ENCODE peak calls at places on chromosomes 6 and 20, in nine cellular contexts. N, V, R, X, D, U, L, K and A are unnamed samples.
A peak's percentile ranks its signal among the peaks of the same experiment; 100 is the strongest.

GRCh38 chr20:51732454-51732791 is 35.8 kb downstream of the ATP9A start:
- DNase-seq in N (no peak), V (no peak), R (no peak), X (no peak), D (no peak), U (no peak), L (no peak), K (no peak), A (no peak)

GRCh38 chr6:152071318-152071717 is 263.8 kb downstream of the ESR1 start:
- DNase-seq in N (no peak), V (no peak), R (no peak), X (no peak), D (no peak), U (no peak), L (no peak), K (no peak), A (no peak)

GRCh38 chr6:116386581-116387299 is 16.0 kb downstream of the DSE start:
- DNase-seq in N (no peak), V (no peak), R (no peak), X (no peak), D (peak; percentile 11), U (peak; percentile 49), L (no peak), K (no peak), A (no peak)

GRCh38 chr6:43938178-43939101 is 168.4 kb downstream of the VEGFA start:
- DNase-seq in N (no peak), V (no peak), R (no peak), X (no peak), D (no peak), U (no peak), L (no peak), K (peak; percentile 53), A (no peak)

GRCh38 chr20:62053465-62054196 is 12.1 kb downstream of the TAF4 start:
- DNase-seq in N (no peak), V (no peak), R (no peak), X (no peak), D (no peak), U (no peak), L (no peak), K (no peak), A (no peak)

GRCh38 chr20:58650181-58650775 is 805 bp upstream of the STX16 start:
- DNase-seq in N (peak; percentile 69), V (no peak), R (no peak), X (no peak), D (no peak), U (no peak), L (no peak), K (peak; percentile 63), A (no peak)

GRCh38 chr20:35699127-35699913 is at the start of the genes NFS1 and ROMO1:
- DNase-seq in N (peak; percentile 93), V (peak; percentile 79), R (peak; percentile 71), X (peak; percentile 84), D (peak; percentile 81), U (peak; percentile 56), L (peak; percentile 86), K (peak; percentile 92), A (peak; percentile 86)

GRCh38 chr6:5071216-5071615 is 13.9 kb upstream of the PPP1R3G start:
- DNase-seq in N (no peak), V (no peak), R (no peak), X (no peak), D (no peak), U (no peak), L (no peak), K (no peak), A (no peak)

GRCh38 chr20:60138263-60139127 is 180.3 kb downstream of the CDH26 start:
- DNase-seq in N (peak; percentile 74), V (no peak), R (no peak), X (peak; percentile 58), D (no peak), U (no peak), L (peak; percentile 55), K (no peak), A (no peak)

GRCh38 chr20:21514553-21515251 is 838 bp upstream of the NKX2-2 start:
- DNase-seq in N (no peak), V (no peak), R (no peak), X (no peak), D (no peak), U (no peak), L (no peak), K (no peak), A (no peak)

GRCh38 chr6:138387577-138388368 is 10.1 kb downstream of the SMIM28 start:
- DNase-seq in N (no peak), V (no peak), R (no peak), X (no peak), D (no peak), U (no peak), L (no peak), K (no peak), A (no peak)

GRCh38 chr6:30682181-30683117 is 4.0 kb downstream of the PPP1R18 start:
- DNase-seq in N (peak; percentile 93), V (no peak), R (peak; percentile 61), X (peak; percentile 80), D (peak; percentile 55), U (no peak), L (peak; percentile 72), K (peak; percentile 94), A (peak; percentile 52)

GRCh38 chr6:165585060-165585459 is 78.0 kb downstream of the PDE10A start:
- DNase-seq in N (no peak), V (no peak), R (no peak), X (no peak), D (peak; percentile 49), U (no peak), L (no peak), K (no peak), A (no peak)

GRCh38 chr6:46935687-46936086 is 13.9 kb upstream of the ADGRF5 start:
- DNase-seq in N (no peak), V (no peak), R (no peak), X (no peak), D (no peak), U (no peak), L (no peak), K (no peak), A (no peak)

GRCh38 chr20:56627122-56628014 is 1.7 kb upstream of the TFAP2C start:
- DNase-seq in N (no peak), V (no peak), R (no peak), X (no peak), D (no peak), U (no peak), L (no peak), K (no peak), A (no peak)

GRCh38 chr6:7157752-7158616 is 50.2 kb downstream of the RREB1 start:
- DNase-seq in N (no peak), V (no peak), R (no peak), X (no peak), D (no peak), U (no peak), L (no peak), K (no peak), A (no peak)
- TF ChIP-seq CTCF in N (no peak), V (no peak), R (no peak), X (no peak), D (no peak), U (no peak), L (no peak), K (no peak), A (no peak)

GRCh38 chr6:31795616-31796298 is at the start of gene VARS1:
- DNase-seq in N (peak; percentile 98), V (peak; percentile 92), R (peak; percentile 72), X (peak; percentile 93), D (peak; percentile 92), U (peak; percentile 82), L (peak; percentile 94), K (peak; percentile 96), A (peak; percentile 89)
- TF ChIP-seq POLR2A in N (peak; percentile 59), V (no peak), R (no peak), X (peak; percentile 49), D (no peak), U (no peak), L (no peak), K (peak; percentile 35), A (peak; percentile 79)

GRCh38 chr6:117919775-117920492 is 12.9 kb downstream of the SLC35F1 start:
- DNase-seq in N (peak; percentile 69), V (no peak), R (peak; percentile 25), X (peak; percentile 41), D (no peak), U (no peak), L (peak; percentile 29), K (no peak), A (no peak)

GRCh38 chr6:117915846-117916245 is 8.8 kb downstream of the SLC35F1 start:
- DNase-seq in N (no peak), V (no peak), R (no peak), X (no peak), D (no peak), U (no peak), L (no peak), K (no peak), A (no peak)

GRCh38 chr6:117918454-117918853 is 11.4 kb downstream of the SLC35F1 start:
- DNase-seq in N (no peak), V (no peak), R (no peak), X (no peak), D (no peak), U (no peak), L (no peak), K (no peak), A (no peak)

GRCh38 chr6:117916483-117916882 is 9.4 kb downstream of the SLC35F1 start:
- DNase-seq in N (no peak), V (no peak), R (no peak), X (no peak), D (no peak), U (no peak), L (no peak), K (no peak), A (no peak)

GRCh38 chr6:117917176-117917575 is 10.1 kb downstream of the SLC35F1 start:
- DNase-seq in N (no peak), V (no peak), R (no peak), X (no peak), D (no peak), U (no peak), L (no peak), K (no peak), A (no peak)
- H3K27ac ChIP-seq in N (no peak overlapping the region), V (no peak overlapping the region), R (no peak overlapping the region), X (no peak overlapping the region), D (no peak overlapping the region), U (no peak overlapping the region), L (no peak overlapping the region), K (no peak overlapping the region), A (no peak overlapping the region)

GRCh38 chr20:2207770-2208097 is 88.1 kb upstream of the TGM3 start:
- DNase-seq in N (no peak), V (no peak), R (no peak), X (no peak), D (no peak), U (no peak), L (no peak), K (no peak), A (no peak)

GRCh38 chr20:2208897-2209296 is 86.9 kb upstream of the TGM3 start:
- DNase-seq in N (no peak), V (no peak), R (no peak), X (no peak), D (no peak), U (no peak), L (no peak), K (no peak), A (no peak)

GRCh38 chr20:2206957-2207769 is 88.6 kb upstream of the TGM3 start:
- DNase-seq in N (peak; percentile 87), V (peak; percentile 64), R (peak; percentile 41), X (peak; percentile 76), D (peak; percentile 73), U (peak; percentile 29), L (peak; percentile 84), K (peak; percentile 79), A (peak; percentile 30)

GRCh38 chr20:2212457-2213005 is 83.3 kb upstream of the TGM3 start:
- DNase-seq in N (no peak), V (no peak), R (no peak), X (no peak), D (no peak), U (no peak), L (no peak), K (no peak), A (no peak)

GRCh38 chr20:2210646-2211556 is 84.9 kb upstream of the TGM3 start:
- DNase-seq in N (no peak), V (no peak), R (no peak), X (peak; percentile 71), D (peak; percentile 37), U (no peak), L (no peak), K (no peak), A (peak; percentile 17)
- TF ChIP-seq CTCF in N (no peak), V (no peak), R (no peak), X (no peak), D (no peak), U (no peak), L (no peak), K (no peak), A (no peak)